ENCODE peak calls at places on chromosomes 3 and 15, in five cellular contexts. F, G, L, B and P are unnamed samples.

GRCh38 chr3:12782172-12782815 is 14.2 kb upstream of the CAND2 start:
- DNase-seq in F (peak; percentile 82), G (no peak), L (no peak), B (no peak), P (no peak)

GRCh38 chr3:176274161-176274560 is 923.1 kb downstream of the TBL1XR1 start:
- DNase-seq in F (peak; percentile 2), G (no peak), L (no peak), B (no peak), P (no peak)

GRCh38 chr3:177286034-177286433 is 88.8 kb upstream of the TBL1XR1 start:
- DNase-seq in F (no peak), G (peak; percentile 53), L (no peak), B (peak; percentile 91), P (no peak)

GRCh38 chr15:88378259-88378658 is 88.9 kb downstream of the MRPL46 start:
- DNase-seq in F (no peak), G (no peak), L (no peak), B (no peak), P (no peak)

GRCh38 chr15:93460717-93461116 is 371.7 kb upstream of the RGMA start:
- DNase-seq in F (no peak), G (no peak), L (peak; percentile 36), B (no peak), P (no peak)

GRCh38 chr3:137217733-137218132 is 259.9 kb downstream of the IL20RB start:
- DNase-seq in F (peak; percentile 19), G (no peak), L (no peak), B (no peak), P (peak; percentile 7)

GRCh38 chr15:39642011-39642640 is 61.2 kb downstream of the THBS1 start:
- DNase-seq in F (no peak), G (no peak), L (no peak), B (no peak), P (no peak)

GRCh38 chr3:197428117-197428761 is 127.5 kb downstream of the BDH1 start:
- DNase-seq in F (peak; percentile 68), G (peak; percentile 32), L (no peak), B (peak; percentile 28), P (no peak)

GRCh38 chr3:176375519-176375918 is 821.8 kb downstream of the TBL1XR1 start:
- DNase-seq in F (no peak), G (no peak), L (no peak), B (no peak), P (no peak)

GRCh38 chr15:56813995-56814394 is 80.7 kb upstream of the ZNF280D start:
- DNase-seq in F (no peak), G (no peak), L (no peak), B (no peak), P (no peak)

GRCh38 chr3:66588340-66588847 is 87.6 kb upstream of the LRIG1 start:
- DNase-seq in F (no peak), G (no peak), L (no peak), B (peak; percentile 3), P (no peak)

GRCh38 chr3:86180696-86181095 is 810.3 kb downstream of the VGLL3 start:
- DNase-seq in F (no peak), G (no peak), L (no peak), B (peak; percentile 12), P (no peak)

GRCh38 chr3:195774917-195775316 is 36.8 kb downstream of the MUC4 start:
- DNase-seq in F (peak; percentile 67), G (peak; percentile 27), L (no peak), B (peak; percentile 16), P (peak; percentile 87)

GRCh38 chr15:69403611-69404010 is 10.5 kb upstream of the KIF23 start:
- DNase-seq in F (no peak), G (no peak), L (no peak), B (no peak), P (no peak)

GRCh38 chr3:152127058-152127457 is 141.7 kb upstream of the MBNL1 start:
- DNase-seq in F (no peak), G (no peak), L (peak; percentile 85), B (no peak), P (no peak)

GRCh38 chr3:190321789-190322603 is at the start of gene CLDN1:
- DNase-seq in F (peak; percentile 14), G (peak; percentile 24), L (no peak), B (peak; percentile 70), P (peak; percentile 73)

GRCh38 chr15:60899322-60899966 is 329.7 kb downstream of the RORA start:
- DNase-seq in F (no peak), G (no peak), L (peak; percentile 76), B (peak; percentile 19), P (no peak)

GRCh38 chr15:82646250-82647044 is 716 bp downstream of the CPEB1 start:
- DNase-seq in F (peak; percentile 79), G (no peak), L (no peak), B (no peak), P (peak; percentile 76)

GRCh38 chr15:91429973-91430372 is 329.9 kb downstream of the SV2B start:
- DNase-seq in F (no peak), G (no peak), L (no peak), B (no peak), P (no peak)

GRCh38 chr3:190320594-190321362 is 1.5 kb downstream of the CLDN1 start:
- DNase-seq in F (no peak), G (no peak), L (no peak), B (no peak), P (no peak)

GRCh38 chr3:102514241-102514640 is 79.4 kb downstream of the ZPLD1 start:
- DNase-seq in F (no peak), G (no peak), L (no peak), B (no peak), P (no peak)

GRCh38 chr3:58586776-58587192 is 9.6 kb upstream of the FAM107A start:
- DNase-seq in F (no peak), G (no peak), L (no peak), B (no peak), P (no peak)

GRCh38 chr15:26119322-26119721 is 256.2 kb upstream of the ATP10A start:
- DNase-seq in F (no peak), G (no peak), L (no peak), B (no peak), P (no peak)

GRCh38 chr15:70508561-70509281 is 254.6 kb downstream of the UACA start:
- DNase-seq in F (no peak), G (no peak), L (no peak), B (peak; percentile 7), P (no peak)

GRCh38 chr3:15563190-15563589 is 38.2 kb downstream of the HACL1 start:
- DNase-seq in F (no peak), G (no peak), L (no peak), B (no peak), P (no peak)

GRCh38 chr3:49602049-49602554 is 47.8 kb downstream of the BSN start:
- DNase-seq in F (no peak), G (no peak), L (no peak), B (no peak), P (no peak)
- TF ChIP-seq ATF3 in F (no peak), G (no peak), L (no peak), B (no peak), P (no peak)

GRCh38 chr3:63674586-63674985 is 22.1 kb downstream of the SNTN start:
- DNase-seq in F (no peak), G (no peak), L (no peak), B (no peak), P (no peak)
- H3K4me2 ChIP-seq in F (no peak overlapping the region), G (no peak overlapping the region), L (no peak overlapping the region), B (no peak overlapping the region), P (no peak overlapping the region)

DNA sequence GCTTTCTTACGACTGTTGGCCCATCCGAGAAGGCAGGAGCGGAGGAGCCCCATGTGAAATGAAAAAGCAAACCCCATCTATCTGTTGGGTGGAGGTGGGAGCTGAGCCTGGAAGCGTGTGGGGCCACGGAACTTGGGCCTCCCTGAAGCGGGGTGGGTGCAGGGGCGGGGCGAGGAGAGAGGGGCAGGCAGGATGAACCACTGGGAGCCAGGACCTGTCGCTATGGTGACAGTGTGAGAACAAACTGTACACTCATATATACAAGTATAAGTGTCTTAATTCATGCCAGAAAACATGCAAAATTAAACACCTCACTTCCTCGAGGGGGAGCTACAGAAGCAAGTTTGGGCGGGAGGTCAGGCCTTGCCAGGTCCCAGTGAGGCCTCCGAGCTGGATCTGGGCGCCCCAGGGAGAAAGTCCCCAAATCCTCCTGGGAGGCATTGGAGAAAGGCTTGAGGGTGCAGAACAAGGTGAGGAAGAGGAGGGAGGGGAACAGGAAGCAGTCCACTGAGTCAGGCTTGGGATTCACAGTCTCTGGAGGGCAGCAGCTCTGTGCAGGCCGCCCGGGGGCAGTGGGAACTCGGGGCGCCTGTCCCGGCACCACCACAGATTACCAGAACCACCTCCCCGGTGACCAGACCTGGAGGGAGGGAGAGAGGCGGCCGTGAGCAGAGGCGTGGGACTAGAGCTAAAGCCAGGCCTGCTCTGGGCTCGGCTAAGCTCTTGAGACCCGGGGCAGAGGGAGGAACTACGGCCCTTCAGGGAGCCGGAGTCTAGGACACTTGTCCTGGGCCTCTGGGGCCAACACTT is 34.8 kb downstream of the RBPMS2 start:
- DNase-seq in F (peak; percentile 55), G (no peak), L (no peak), B (peak; percentile 26), P (no peak)
- TF ChIP-seq ATF3 in F (no peak), G (no peak), L (no peak), B (no peak), P (no peak)

DNA sequence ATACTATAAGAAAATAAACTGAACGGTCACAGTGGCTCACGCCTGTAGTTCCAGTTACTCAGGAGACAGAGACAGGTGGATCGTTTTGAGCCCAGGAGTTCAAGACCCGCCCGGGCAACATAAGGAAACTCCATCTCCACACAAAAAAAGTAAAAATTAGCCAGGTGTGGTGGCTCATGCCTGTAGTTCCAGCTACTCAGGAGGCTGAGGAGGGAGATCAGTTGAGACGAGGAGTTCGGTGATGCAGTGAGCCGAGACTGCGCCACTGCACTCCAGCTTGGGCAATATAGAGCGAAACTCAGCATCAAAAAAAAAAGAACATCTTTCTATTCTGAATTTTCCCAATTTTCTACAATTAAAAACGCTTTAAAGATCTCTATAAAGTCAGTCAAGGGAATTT is 1.0 kb upstream of the SEC62 start:
- DNase-seq in F (no peak), G (no peak), L (no peak), B (no peak), P (no peak)
- H3K4me2 ChIP-seq in F (peak overlapping the region; percentile 87), G (peak overlapping the region; percentile 71), L (peak overlapping the region; percentile 98), B (peak overlapping the region; percentile 99), P (peak overlapping the region; percentile 84)

GRCh38 chr15:80588801-80589200 is 106.3 kb upstream of the ABHD17C start:
- DNase-seq in F (no peak), G (no peak), L (no peak), B (peak; percentile 51), P (no peak)
- TF ChIP-seq ATF3 in F (no peak), G (no peak), L (no peak), B (no peak), P (no peak)

GRCh38 chr3:80113331-80113730 is 345.5 kb upstream of the ROBO1 start:
- DNase-seq in F (no peak), G (no peak), L (no peak), B (peak; percentile 26), P (no peak)

DNA sequence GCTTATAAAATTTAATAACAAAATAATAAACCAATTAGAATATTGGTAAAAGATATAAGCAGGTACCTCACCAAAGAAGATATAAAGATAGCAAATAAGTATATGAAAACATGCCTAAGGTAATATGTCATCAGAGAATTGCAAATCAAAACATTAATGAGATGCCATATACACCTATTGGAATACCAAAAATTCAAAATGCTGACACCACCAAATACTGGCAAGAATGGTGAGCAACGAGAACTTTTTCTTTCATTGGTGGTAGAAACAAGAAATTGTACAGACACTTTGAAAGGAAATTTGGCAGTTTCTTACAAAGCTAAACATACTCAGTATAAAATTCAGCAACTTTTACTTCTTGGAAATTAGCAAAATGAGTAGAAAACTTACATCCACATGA is 346.9 kb upstream of the ROBO1 start:
- DNase-seq in F (no peak), G (no peak), L (no peak), B (no peak), P (no peak)
- H3K4me2 ChIP-seq in F (no peak overlapping the region), G (no peak overlapping the region), L (no peak overlapping the region), B (no peak overlapping the region), P (no peak overlapping the region)